ENCODE peak calls at places on chromosomes 11 and 22, in seven cellular contexts. One of them, this sample, is unnamed.

GRCh38 chr22:49957826-49958461 is 2.6 kb upstream of the PIM3 start:
- DNase-seq in A549: no peak
- DNase-seq in stomach: peak; percentile 45
- DNase-seq in CD4-positive, alpha-beta T cell: no peak
- DNase-seq in left ventricle myocardium inferior: peak; percentile 15
- DNase-seq in lower lobe of right lung: peak; percentile 50
- DNase-seq in right lobe of liver: no peak
- DNase-seq in this sample: no peak

GRCh38 chr11:47552086-47552580 is 799 bp downstream of the CELF1 start:
- DNase-seq in A549: peak; percentile 46
- DNase-seq in stomach: no peak
- DNase-seq in CD4-positive, alpha-beta T cell: no peak
- DNase-seq in left ventricle myocardium inferior: peak; percentile 20
- DNase-seq in lower lobe of right lung: no peak
- DNase-seq in right lobe of liver: peak; percentile 62
- DNase-seq in this sample: peak; percentile 20

GRCh38 chr11:33942954-33943353 is 51.1 kb upstream of the LMO2 start:
- DNase-seq in A549: no peak
- DNase-seq in stomach: no peak
- DNase-seq in CD4-positive, alpha-beta T cell: no peak
- DNase-seq in left ventricle myocardium inferior: peak; percentile 28
- DNase-seq in lower lobe of right lung: no peak
- DNase-seq in right lobe of liver: peak; percentile 33
- DNase-seq in this sample: peak; percentile 26

GRCh38 chr11:35148163-35148562 is 9.2 kb downstream of the CD44 start:
- DNase-seq in A549: no peak
- DNase-seq in stomach: no peak
- DNase-seq in CD4-positive, alpha-beta T cell: no peak
- DNase-seq in left ventricle myocardium inferior: no peak
- DNase-seq in lower lobe of right lung: no peak
- DNase-seq in right lobe of liver: no peak
- DNase-seq in this sample: no peak

GRCh38 chr22:46542011-46542985 is 4.9 kb upstream of the CELSR1 start:
- DNase-seq in A549: peak; percentile 72
- DNase-seq in stomach: peak; percentile 80
- DNase-seq in CD4-positive, alpha-beta T cell: peak; percentile 61
- DNase-seq in left ventricle myocardium inferior: peak; percentile 70
- DNase-seq in lower lobe of right lung: peak; percentile 84
- DNase-seq in right lobe of liver: peak; percentile 78
- DNase-seq in this sample: peak; percentile 64

GRCh38 chr22:42383287-42383686 is 48.9 kb downstream of the NFAM1 start:
- DNase-seq in A549: no peak
- DNase-seq in stomach: no peak
- DNase-seq in CD4-positive, alpha-beta T cell: no peak
- DNase-seq in left ventricle myocardium inferior: no peak
- DNase-seq in lower lobe of right lung: no peak
- DNase-seq in right lobe of liver: no peak
- DNase-seq in this sample: no peak

GRCh38 chr11:3894128-3894731 is 38.8 kb downstream of the STIM1 start:
- DNase-seq in A549: no peak
- DNase-seq in stomach: no peak
- DNase-seq in CD4-positive, alpha-beta T cell: no peak
- DNase-seq in left ventricle myocardium inferior: peak; percentile 55
- DNase-seq in lower lobe of right lung: peak; percentile 55
- DNase-seq in right lobe of liver: no peak
- DNase-seq in this sample: no peak

GRCh38 chr22:27238935-27239510 is 562.5 kb downstream of the MN1 start:
- DNase-seq in A549: peak; percentile 91
- DNase-seq in stomach: no peak
- DNase-seq in CD4-positive, alpha-beta T cell: no peak
- DNase-seq in left ventricle myocardium inferior: peak; percentile 89
- DNase-seq in lower lobe of right lung: peak; percentile 52
- DNase-seq in right lobe of liver: no peak
- DNase-seq in this sample: peak; percentile 74

GRCh38 chr22:46149998-46150549 is at the start of gene PPARA:
- DNase-seq in A549: peak; percentile 51
- DNase-seq in stomach: peak; percentile 95
- DNase-seq in CD4-positive, alpha-beta T cell: peak; percentile 77
- DNase-seq in left ventricle myocardium inferior: peak; percentile 94
- DNase-seq in lower lobe of right lung: peak; percentile 94
- DNase-seq in right lobe of liver: peak; percentile 96
- DNase-seq in this sample: peak; percentile 85

GRCh38 chr22:43273902-43274484 is 69.2 kb downstream of the SCUBE1 start:
- DNase-seq in A549: peak; percentile 61
- DNase-seq in stomach: peak; percentile 47
- DNase-seq in CD4-positive, alpha-beta T cell: no peak
- DNase-seq in left ventricle myocardium inferior: no peak
- DNase-seq in lower lobe of right lung: no peak
- DNase-seq in right lobe of liver: peak; percentile 58
- DNase-seq in this sample: peak; percentile 67

GRCh38 chr11:130710022-130710421 is 206.3 kb downstream of the SNX19 start:
- DNase-seq in A549: no peak
- DNase-seq in stomach: no peak
- DNase-seq in CD4-positive, alpha-beta T cell: no peak
- DNase-seq in left ventricle myocardium inferior: no peak
- DNase-seq in lower lobe of right lung: no peak
- DNase-seq in right lobe of liver: no peak
- DNase-seq in this sample: no peak

GRCh38 chr11:58394195-58394594 is 12.5 kb downstream of the OR5B3 start:
- DNase-seq in A549: no peak
- DNase-seq in stomach: no peak
- DNase-seq in CD4-positive, alpha-beta T cell: no peak
- DNase-seq in left ventricle myocardium inferior: no peak
- DNase-seq in lower lobe of right lung: no peak
- DNase-seq in right lobe of liver: no peak
- DNase-seq in this sample: peak; percentile 63

GRCh38 chr22:20080445-20080775 is 369 bp downstream of the DGCR8 start:
- DNase-seq in A549: peak; percentile 50
- DNase-seq in stomach: peak; percentile 62
- DNase-seq in CD4-positive, alpha-beta T cell: peak; percentile 44
- DNase-seq in left ventricle myocardium inferior: peak; percentile 68
- DNase-seq in lower lobe of right lung: peak; percentile 80
- DNase-seq in right lobe of liver: peak; percentile 76
- DNase-seq in this sample: peak; percentile 63

GRCh38 chr11:91308069-91308468 is 916.5 kb upstream of the FAT3 start:
- DNase-seq in A549: no peak
- DNase-seq in stomach: no peak
- DNase-seq in CD4-positive, alpha-beta T cell: no peak
- DNase-seq in left ventricle myocardium inferior: no peak
- DNase-seq in lower lobe of right lung: no peak
- DNase-seq in right lobe of liver: no peak
- DNase-seq in this sample: no peak

GRCh38 chr11:34028407-34028804 is 23.1 kb upstream of the CAPRIN1 start:
- DNase-seq in A549: no peak
- DNase-seq in stomach: peak; percentile 73
- DNase-seq in CD4-positive, alpha-beta T cell: no peak
- DNase-seq in left ventricle myocardium inferior: peak; percentile 33
- DNase-seq in lower lobe of right lung: no peak
- DNase-seq in right lobe of liver: peak; percentile 73
- DNase-seq in this sample: no peak

GRCh38 chr11:129947474-129947873 is 52.1 kb upstream of the NFRKB start:
- DNase-seq in A549: no peak
- DNase-seq in stomach: no peak
- DNase-seq in CD4-positive, alpha-beta T cell: no peak
- DNase-seq in left ventricle myocardium inferior: no peak
- DNase-seq in lower lobe of right lung: no peak
- DNase-seq in right lobe of liver: no peak
- DNase-seq in this sample: no peak

GRCh38 chr11:130894322-130895025 is 21.8 kb downstream of the SNX19 start:
- DNase-seq in A549: peak; percentile 66
- DNase-seq in stomach: peak; percentile 75
- DNase-seq in CD4-positive, alpha-beta T cell: peak; percentile 60
- DNase-seq in left ventricle myocardium inferior: peak; percentile 65
- DNase-seq in lower lobe of right lung: peak; percentile 59
- DNase-seq in right lobe of liver: peak; percentile 65
- DNase-seq in this sample: peak; percentile 35

GRCh38 chr22:18050065-18050464 is 25.7 kb upstream of the MICAL3 start:
- DNase-seq in A549: no peak
- DNase-seq in stomach: no peak
- DNase-seq in CD4-positive, alpha-beta T cell: no peak
- DNase-seq in left ventricle myocardium inferior: no peak
- DNase-seq in lower lobe of right lung: no peak
- DNase-seq in right lobe of liver: no peak
- DNase-seq in this sample: no peak

GRCh38 chr22:43114958-43115357 is 4.4 kb downstream of the BIK start:
- DNase-seq in A549: no peak
- DNase-seq in stomach: peak; percentile 90
- DNase-seq in CD4-positive, alpha-beta T cell: no peak
- DNase-seq in left ventricle myocardium inferior: no peak
- DNase-seq in lower lobe of right lung: no peak
- DNase-seq in right lobe of liver: no peak
- DNase-seq in this sample: no peak

GRCh38 chr22:26679003-26679629 is 21.7 kb downstream of the MIAT start:
- DNase-seq in A549: peak; percentile 82
- DNase-seq in stomach: peak; percentile 78
- DNase-seq in CD4-positive, alpha-beta T cell: peak; percentile 70
- DNase-seq in left ventricle myocardium inferior: peak; percentile 66
- DNase-seq in lower lobe of right lung: peak; percentile 70
- DNase-seq in right lobe of liver: peak; percentile 67
- DNase-seq in this sample: peak; percentile 59

GRCh38 chr11:102830328-102830727 is 13.1 kb downstream of the MMP3 start:
- DNase-seq in A549: no peak
- DNase-seq in stomach: no peak
- DNase-seq in CD4-positive, alpha-beta T cell: no peak
- DNase-seq in left ventricle myocardium inferior: no peak
- DNase-seq in lower lobe of right lung: no peak
- DNase-seq in right lobe of liver: no peak
- DNase-seq in this sample: no peak

GRCh38 chr22:44697423-44698179 is 4.4 kb upstream of the PRR5 start:
- DNase-seq in A549: peak; percentile 67
- DNase-seq in stomach: peak; percentile 87
- DNase-seq in CD4-positive, alpha-beta T cell: peak; percentile 79
- DNase-seq in left ventricle myocardium inferior: peak; percentile 77
- DNase-seq in lower lobe of right lung: peak; percentile 89
- DNase-seq in right lobe of liver: peak; percentile 81
- DNase-seq in this sample: peak; percentile 53
- H3K27ac ChIP-seq in A549: no peak overlapping the region
- H3K27ac ChIP-seq in stomach: peak overlapping the region; percentile 68
- H3K27ac ChIP-seq in CD4-positive, alpha-beta T cell: no peak overlapping the region
- H3K27ac ChIP-seq in left ventricle myocardium inferior: no peak overlapping the region
- H3K27ac ChIP-seq in lower lobe of right lung: peak overlapping the region; percentile 71
- H3K27ac ChIP-seq in right lobe of liver: no peak overlapping the region
- H3K27ac ChIP-seq in this sample: no peak overlapping the region

DNA sequence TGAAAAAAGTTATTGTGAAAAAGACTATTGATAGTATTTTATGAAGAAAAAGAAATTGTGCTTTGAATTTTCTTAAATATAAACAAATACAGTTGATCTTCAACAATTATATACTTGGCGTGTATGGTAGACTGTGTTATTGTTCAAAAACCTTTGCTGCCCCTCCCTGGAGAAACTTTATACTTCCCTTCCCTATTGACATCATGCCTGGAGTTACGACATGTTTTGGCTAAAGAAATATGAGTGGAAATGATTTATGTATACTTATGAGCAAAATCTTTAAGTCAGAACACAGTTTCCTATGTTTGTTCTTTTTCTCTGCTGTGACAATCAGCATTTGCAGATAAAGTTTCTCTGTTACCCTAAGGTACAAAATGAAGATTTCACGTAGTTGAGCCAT is 243.8 kb downstream of the TMEM135 start:
- DNase-seq in A549: peak; percentile 28
- DNase-seq in stomach: no peak
- DNase-seq in CD4-positive, alpha-beta T cell: no peak
- DNase-seq in left ventricle myocardium inferior: no peak
- DNase-seq in lower lobe of right lung: no peak
- DNase-seq in right lobe of liver: no peak
- DNase-seq in this sample: peak; percentile 46
- TF ChIP-seq CTCF in A549: peak; percentile 31
- TF ChIP-seq CTCF in stomach: no peak
- TF ChIP-seq CTCF in CD4-positive, alpha-beta T cell: no peak
- TF ChIP-seq CTCF in left ventricle myocardium inferior: peak; percentile 53
- TF ChIP-seq CTCF in lower lobe of right lung: peak; percentile 28
- TF ChIP-seq CTCF in right lobe of liver: peak; percentile 27
- TF ChIP-seq CTCF in this sample: peak; percentile 51

DNA sequence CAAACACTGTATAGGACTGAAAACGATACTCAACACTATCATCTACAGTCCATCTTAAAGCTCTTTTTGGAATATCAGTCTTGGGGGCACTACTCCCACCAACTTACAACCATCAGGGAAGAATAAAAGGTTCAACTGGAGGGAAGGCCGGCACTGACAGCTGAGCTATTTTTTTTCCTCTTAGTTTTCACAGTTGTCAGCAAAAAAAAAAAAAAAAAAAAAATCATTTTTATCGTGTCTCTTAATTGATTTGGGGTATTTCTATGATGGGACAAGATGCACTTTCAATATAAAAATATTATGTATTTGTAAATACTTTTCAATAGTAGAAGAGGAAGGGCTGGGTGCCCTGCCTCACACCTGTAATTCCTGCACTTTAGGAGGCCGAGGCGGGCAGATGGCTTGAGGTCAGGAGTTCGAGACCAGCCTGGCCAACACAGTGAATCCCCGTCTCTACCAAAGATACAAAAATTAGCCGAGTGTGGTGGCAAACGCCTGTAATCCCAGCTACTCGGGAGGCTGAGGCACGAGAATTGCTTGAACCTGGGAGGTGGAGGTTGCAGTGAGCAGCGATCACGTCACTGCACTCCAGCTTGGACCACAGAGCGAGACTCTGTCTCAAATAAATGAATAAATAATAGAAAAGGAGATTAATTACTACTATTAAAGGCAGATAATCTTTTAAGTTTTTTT is 1.5 kb downstream of the KIF18A start:
- DNase-seq in A549: no peak
- DNase-seq in stomach: no peak
- DNase-seq in CD4-positive, alpha-beta T cell: no peak
- DNase-seq in left ventricle myocardium inferior: no peak
- DNase-seq in lower lobe of right lung: no peak
- DNase-seq in right lobe of liver: no peak
- DNase-seq in this sample: no peak
- H3K27ac ChIP-seq in A549: peak overlapping the region; percentile 70
- H3K27ac ChIP-seq in stomach: no peak overlapping the region
- H3K27ac ChIP-seq in CD4-positive, alpha-beta T cell: no peak overlapping the region
- H3K27ac ChIP-seq in left ventricle myocardium inferior: no peak overlapping the region
- H3K27ac ChIP-seq in lower lobe of right lung: no peak overlapping the region
- H3K27ac ChIP-seq in right lobe of liver: no peak overlapping the region
- H3K27ac ChIP-seq in this sample: peak overlapping the region; percentile 65

DNA sequence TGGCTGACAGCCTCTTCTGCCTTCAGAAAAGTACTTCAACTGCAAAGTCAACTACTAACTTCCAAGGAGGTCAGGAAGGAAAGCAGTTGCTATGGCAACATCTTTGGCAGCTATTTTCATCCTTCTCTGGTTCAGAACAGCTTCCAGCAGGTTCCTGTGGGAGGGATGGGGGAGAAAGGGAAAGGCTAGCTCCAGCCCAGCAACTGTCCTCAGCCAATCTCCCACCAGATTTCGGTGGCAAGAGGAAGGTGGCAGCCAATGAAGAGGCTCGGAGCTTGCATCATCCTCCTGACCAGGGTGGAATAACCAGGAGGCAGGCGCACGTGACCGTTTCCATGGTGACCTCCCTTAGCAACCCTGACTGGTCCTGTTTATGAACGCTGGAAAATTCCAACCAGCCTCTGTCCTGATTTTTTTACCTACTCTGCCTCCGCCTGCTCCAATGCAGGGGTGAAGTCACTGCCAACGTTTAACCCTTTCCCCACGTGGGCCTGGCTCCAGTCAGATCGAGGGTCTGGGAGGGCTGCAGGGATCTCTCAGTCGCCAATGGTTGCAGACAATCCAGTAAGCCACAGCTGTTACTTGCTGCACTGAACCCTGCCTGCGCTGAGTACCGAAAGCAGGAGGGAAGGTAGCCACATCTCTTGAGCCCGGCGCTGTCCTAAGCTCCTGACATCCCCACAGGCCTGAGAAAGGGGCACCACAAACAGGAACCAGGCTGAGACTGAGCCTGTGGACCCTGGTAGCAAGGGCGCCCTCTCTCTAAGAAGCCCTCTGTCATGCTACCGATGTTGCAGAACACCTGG is 11.2 kb upstream of the MALAT1 start:
- DNase-seq in A549: peak; percentile 100
- DNase-seq in stomach: peak; percentile 98
- DNase-seq in CD4-positive, alpha-beta T cell: no peak
- DNase-seq in left ventricle myocardium inferior: peak; percentile 99
- DNase-seq in lower lobe of right lung: peak; percentile 98
- DNase-seq in right lobe of liver: peak; percentile 94
- DNase-seq in this sample: peak; percentile 99
- TF ChIP-seq CTCF in A549: no peak
- TF ChIP-seq CTCF in stomach: no peak
- TF ChIP-seq CTCF in CD4-positive, alpha-beta T cell: no peak
- TF ChIP-seq CTCF in left ventricle myocardium inferior: no peak
- TF ChIP-seq CTCF in lower lobe of right lung: no peak
- TF ChIP-seq CTCF in right lobe of liver: no peak
- TF ChIP-seq CTCF in this sample: no peak